ENCODE peak calls at places on chromosomes 4 and X, in nine cellular contexts. X, G, W, R, D, J, H, S and I are unnamed samples.

GRCh38 chr4:38308728-38309315 is 348.6 kb downstream of the PTTG2 start:
- DNase-seq in W (peak), X (peak), H (no peak), R (no peak), J (no peak), G (no peak), D (no peak), S (no peak), I (no peak)

GRCh38 chr4:184252136-184253071 is 34.7 kb upstream of the ENPP6 start:
- DNase-seq in W (no peak), J (no peak), H (no peak), G (peak), D (no peak), S (no peak), R (no peak), X (no peak), I (no peak)

GRCh38 chr4:66691101-66691500 is 854.2 kb downstream of the CENPC start:
- DNase-seq in G (no peak), H (no peak), S (no peak), X (peak), R (no peak), W (peak), D (no peak), J (no peak), I (no peak)

GRCh38 chrX:39653656-39654055 is 444.1 kb downstream of the BCOR start:
- DNase-seq in X (no peak), G (peak), S (no peak), J (no peak), R (no peak), H (no peak), D (no peak), W (no peak), I (no peak)

GRCh38 chr4:273312-274017 is 31.8 kb downstream of the ZNF732 start:
- DNase-seq in R (no peak), S (no peak), D (no peak), W (no peak), J (no peak), H (no peak), G (no peak), X (no peak), I (no peak)

GRCh38 chr4:186061919-186062318 is 7.0 kb upstream of the TLR3 start:
- DNase-seq in X (no peak), J (no peak), D (no peak), G (no peak), H (no peak), W (no peak), R (no peak), S (no peak), I (no peak)

GRCh38 chr4:7282094-7282370 is 89.7 kb downstream of the SORCS2 start:
- DNase-seq in G (peak), X (no peak), W (no peak), J (no peak), H (no peak), D (no peak), S (no peak), R (no peak), I (no peak)

GRCh38 chr4:20615492-20616136 is 84.6 kb upstream of the PACRGL start:
- DNase-seq in J (no peak), S (no peak), R (no peak), D (no peak), X (peak), H (no peak), W (peak), G (no peak), I (no peak)

GRCh38 chr4:10524196-10524833 is 67.1 kb upstream of the ZNF518B start:
- DNase-seq in W (peak), D (no peak), G (no peak), S (no peak), H (no peak), R (no peak), X (no peak), J (no peak), I (no peak)

GRCh38 chr4:21469438-21470032 is 479.0 kb downstream of the KCNIP4 start:
- DNase-seq in R (no peak), G (peak), W (peak), J (no peak), S (no peak), H (peak), D (no peak), X (peak), I (no peak)

GRCh38 chr4:161189286-161190134 is 974.3 kb downstream of the FSTL5 start:
- DNase-seq in X (no peak), D (no peak), G (peak), H (no peak), W (no peak), R (no peak), J (no peak), S (peak), I (no peak)